ENCODE peak calls at places on chromosomes 12 and 14, in seven cellular contexts. O is left ventricle myocardium inferior, I is choroid plexus epithelial cell, K is cardiac muscle cell, S is psoas muscle, Q is RWPE1, J is ovary. T is an unnamed sample.

GRCh38 chr12:108511633-108512540 is 3.2 kb upstream of the FICD start:
- DNase-seq in K (peak; percentile 70), J (peak; percentile 74), O (peak; percentile 56), I (peak; percentile 83), Q (peak; percentile 59), S (peak; percentile 71), T (no peak)

GRCh38 chr12:109385339-109386078 is 37.8 kb downstream of the MYO1H start:
- DNase-seq in I (peak; percentile 68), O (no peak), J (peak; percentile 54), K (peak; percentile 33), S (peak; percentile 61), Q (peak; percentile 56), T (peak; percentile 58)

GRCh38 chr12:112170376-112170775 is 45.0 kb downstream of the TRAFD1 start:
- DNase-seq in I (peak; percentile 26), O (no peak), Q (peak; percentile 30), J (no peak), K (no peak), S (no peak), T (no peak)

GRCh38 chr12:6323340-6323994 is 13.0 kb downstream of the PLEKHG6 start:
- DNase-seq in K (peak; percentile 59), S (peak; percentile 85), J (no peak), O (no peak), I (peak; percentile 95), Q (peak; percentile 74), T (peak; percentile 80)

GRCh38 chr12:116099664-116100432 is 177.6 kb downstream of the MED13L start:
- DNase-seq in I (peak; percentile 48), O (no peak), J (no peak), Q (no peak), K (peak; percentile 62), S (no peak), T (no peak)

GRCh38 chr14:48349689-48350088 is 674.3 kb upstream of the MDGA2 start:
- DNase-seq in Q (no peak), S (no peak), O (no peak), K (no peak), J (no peak), I (no peak), T (no peak)

GRCh38 chr14:54682578-54682977 is 115.7 kb downstream of the SAMD4A start:
- DNase-seq in I (peak; percentile 63), S (no peak), K (no peak), J (no peak), Q (no peak), O (no peak), T (no peak)

GRCh38 chr12:74889563-74890236 is 319.9 kb downstream of the KCNC2 start:
- DNase-seq in J (no peak), I (peak; percentile 60), Q (peak; percentile 35), S (no peak), K (no peak), O (no peak), T (no peak)

GRCh38 chr12:94641283-94641682 is 9.1 kb downstream of the TMCC3 start:
- DNase-seq in J (no peak), K (no peak), O (no peak), S (no peak), Q (no peak), I (no peak), T (no peak)

GRCh38 chr14:31954991-31955390 is 122.1 kb upstream of the ARHGAP5 start:
- DNase-seq in Q (no peak), O (no peak), S (no peak), I (no peak), J (no peak), K (no peak), T (no peak)

GRCh38 chr12:52091869-52092268 is 12.4 kb downstream of the SMIM41 start:
- DNase-seq in O (no peak), J (no peak), S (no peak), Q (no peak), I (no peak), K (no peak), T (no peak)

GRCh38 chr12:117766008-117766407 is 202.8 kb downstream of the KSR2 start:
- DNase-seq in S (no peak), K (no peak), O (no peak), I (no peak), J (no peak), Q (no peak), T (no peak)

GRCh38 chr12:41334390-41334789 is 146.3 kb downstream of the PDZRN4 start:
- DNase-seq in S (no peak), O (no peak), K (no peak), Q (no peak), J (no peak), I (no peak), T (no peak)

GRCh38 chr12:25283006-25283405 is 32.3 kb upstream of the KRAS start:
- DNase-seq in Q (no peak), O (no peak), K (no peak), S (no peak), J (no peak), I (no peak), T (no peak)

GRCh38 chr14:71212683-71213107 is 305.4 kb downstream of the PCNX1 start:
- DNase-seq in K (no peak), Q (no peak), I (peak; percentile 48), S (no peak), J (no peak), O (no peak), T (no peak)

GRCh38 chr14:64387232-64387737 is 868 bp upstream of the MTHFD1 start:
- DNase-seq in Q (peak; percentile 20), I (peak; percentile 35), K (no peak), J (no peak), O (no peak), S (no peak), T (no peak)

GRCh38 chr12:123816896-123817537 is 54.9 kb downstream of the DNAH10 start:
- DNase-seq in J (no peak), I (no peak), S (no peak), Q (no peak), K (no peak), O (no peak), T (no peak)

GRCh38 chr12:129885287-129885686 is 18.5 kb downstream of the TMEM132D start:
- DNase-seq in J (no peak), Q (no peak), S (no peak), I (no peak), O (no peak), K (no peak), T (no peak)

GRCh38 chr14:85565862-85566296 is 35.9 kb downstream of the FLRT2 start:
- DNase-seq in I (peak; percentile 67), S (no peak), Q (peak; percentile 53), J (no peak), O (no peak), K (no peak), T (no peak)

GRCh38 chr12:30188602-30189326 is 405.0 kb upstream of the TMTC1 start:
- DNase-seq in S (no peak), I (no peak), K (no peak), J (no peak), Q (no peak), O (no peak), T (no peak)
- TF ChIP-seq CTCF in S (no peak), I (no peak), K (no peak), J (no peak), Q (no peak), O (no peak), T (no peak)

DNA sequence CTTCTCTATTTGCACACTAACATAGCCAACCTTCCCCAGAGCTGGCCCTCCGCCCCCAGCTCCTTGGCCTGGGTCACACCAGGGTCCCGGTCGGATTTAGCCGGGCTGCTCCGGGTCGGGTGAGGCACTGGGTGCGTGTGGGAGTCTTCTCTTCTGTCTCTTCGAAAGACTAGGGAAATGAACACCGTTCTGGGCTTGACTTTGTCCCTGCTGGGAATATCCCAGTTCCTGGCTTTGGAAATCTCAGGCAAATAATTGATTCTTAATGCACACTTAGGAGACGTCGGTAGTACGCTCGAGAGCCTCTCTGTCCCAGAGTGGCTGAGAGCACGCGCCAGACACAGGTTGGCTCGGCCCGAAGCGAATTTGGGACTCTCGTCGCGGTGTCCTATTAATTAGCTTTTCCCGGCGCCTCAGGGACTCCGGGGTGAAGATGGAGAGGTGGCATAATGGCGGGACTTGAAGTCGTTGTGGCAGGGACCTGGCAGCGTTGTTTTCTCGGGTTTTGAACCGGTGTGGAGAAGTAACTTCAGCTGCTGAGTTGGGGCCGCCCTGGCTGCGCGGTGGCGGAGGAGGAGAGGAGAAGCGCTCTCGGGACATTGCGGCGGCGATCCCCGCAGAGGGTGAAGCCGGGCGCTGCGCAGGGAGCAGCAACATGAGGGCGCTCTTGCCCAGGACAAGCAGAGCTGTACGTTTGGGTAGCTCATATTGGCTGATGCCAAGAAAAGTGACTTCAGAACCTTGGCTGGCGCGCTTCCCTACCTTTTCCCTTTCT is 7.5 kb downstream of the FOXG1 start:
- DNase-seq in O (no peak), I (peak; percentile 60), Q (no peak), S (no peak), J (no peak), K (peak; percentile 82), T (no peak)
- TF ChIP-seq CTCF in O (no peak), I (peak; percentile 67), Q (no peak), S (no peak), J (no peak), K (peak; percentile 55), T (peak; percentile 31)

DNA sequence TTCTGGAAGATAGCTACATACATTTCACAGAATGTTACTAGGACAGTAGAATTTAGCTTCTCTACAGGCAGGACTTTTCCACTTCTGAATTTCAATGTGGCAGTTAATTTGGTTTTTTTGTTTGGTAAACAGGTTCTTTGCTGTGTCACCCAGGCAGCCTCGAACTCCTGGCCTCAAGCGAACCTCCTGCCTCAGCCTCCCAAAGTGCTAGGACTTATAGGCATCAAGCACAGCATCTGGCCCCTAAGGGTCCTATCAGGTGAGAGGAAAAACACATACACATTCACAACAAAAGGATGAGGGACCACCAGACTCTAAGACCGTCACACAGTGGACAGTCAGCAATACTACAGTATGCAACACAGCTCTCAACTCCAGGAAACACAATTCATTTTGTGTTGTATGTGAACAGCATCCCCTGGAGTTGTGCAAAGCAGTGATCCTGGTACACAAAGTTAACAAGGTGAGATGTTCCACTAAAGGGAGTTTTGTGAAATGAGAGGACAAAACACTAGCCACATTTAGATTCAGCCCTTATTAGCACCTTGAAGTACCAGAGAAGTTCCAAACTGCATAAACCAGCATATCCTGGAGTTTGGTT is 6.9 kb downstream of the ATP2B1 start:
- DNase-seq in S (no peak), O (no peak), Q (no peak), I (no peak), K (no peak), J (no peak), T (no peak)
- TF ChIP-seq CTCF in S (no peak), O (no peak), Q (no peak), I (no peak), K (peak; percentile 8), J (no peak), T (no peak)

DNA sequence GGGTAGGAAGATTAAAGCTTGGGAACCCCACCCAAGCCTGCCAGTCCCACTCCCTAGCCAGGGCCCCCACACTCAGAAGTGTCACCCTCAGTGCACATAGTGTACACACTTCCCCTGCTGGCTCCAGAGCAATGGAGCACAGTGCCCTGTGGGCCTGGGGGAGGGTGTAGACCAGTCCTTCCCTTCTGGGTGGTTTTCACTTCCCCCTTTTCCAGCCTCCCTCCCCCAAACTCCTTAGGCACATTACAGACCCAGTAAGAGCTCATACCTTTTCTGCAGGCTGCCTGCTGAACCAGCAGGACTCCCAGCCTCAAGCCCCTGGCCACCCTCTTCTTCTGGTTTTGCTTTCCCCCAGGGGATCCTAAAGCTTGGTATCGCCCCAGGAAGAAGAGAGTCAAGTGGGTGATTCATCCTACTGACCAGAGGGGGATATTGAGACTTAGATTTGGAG is at the start of gene ZNF385A:
- DNase-seq in S (peak; percentile 63), I (no peak), O (peak; percentile 33), K (no peak), Q (no peak), J (no peak), T (no peak)
- TF ChIP-seq CTCF in S (no peak), I (no peak), O (no peak), K (no peak), Q (no peak), J (no peak), T (no peak)

GRCh38 chr14:34059925-34060746 is 109.3 kb upstream of the EGLN3 start:
- DNase-seq in J (peak; percentile 85), Q (peak; percentile 85), O (peak; percentile 85), I (peak; percentile 65), S (peak; percentile 93), K (peak; percentile 88), T (no peak)
- TF ChIP-seq CTCF in J (peak; percentile 18), Q (peak; percentile 23), O (peak; percentile 44), I (peak; percentile 23), S (peak; percentile 38), K (peak; percentile 28), T (peak; percentile 25)

T was measured in AG09319.